ENCODE peak calls at places on chromosomes 2 and 18, in eight cellular contexts. Z, H, D, Q, B, V, W and N are unnamed samples.

GRCh38 chr2:39247512-39247911 is 3.7 kb upstream of the CDKL4 start:
- DNase-seq in Z (no peak), H (no peak), D (no peak), Q (no peak), B (no peak), V (no peak), W (no peak), N (no peak)

GRCh38 chr2:65026154-65026553 is 30.1 kb upstream of the CEP68 start:
- DNase-seq in Z (no peak), H (no peak), D (no peak), Q (no peak), B (no peak), V (no peak), W (no peak), N (no peak)

GRCh38 chr2:43798300-43798699 is 24.5 kb downstream of the DYNC2LI1 start:
- DNase-seq in Z (no peak), H (peak; percentile 10), D (no peak), Q (no peak), B (no peak), V (no peak), W (no peak), N (no peak)

GRCh38 chr2:149064365-149064841 is 25.9 kb downstream of the LYPD6B start:
- DNase-seq in Z (no peak), H (no peak), D (no peak), Q (no peak), B (no peak), V (peak; percentile 35), W (no peak), N (no peak)

GRCh38 chr2:200454839-200455801 is 54.7 kb downstream of the KCTD18 start:
- DNase-seq in Z (no peak), H (no peak), D (peak; percentile 60), Q (no peak), B (peak; percentile 28), V (no peak), W (no peak), N (no peak)

GRCh38 chr2:11904029-11904428 is 157.6 kb downstream of the LPIN1 start:
- DNase-seq in Z (no peak), H (no peak), D (no peak), Q (no peak), B (no peak), V (no peak), W (no peak), N (no peak)

GRCh38 chr18:13379062-13379800 is 160.7 kb downstream of the LDLRAD4 start:
- DNase-seq in Z (no peak), H (no peak), D (no peak), Q (no peak), B (no peak), V (no peak), W (no peak), N (no peak)

GRCh38 chr2:105388971-105389381 is 9.9 kb downstream of the FHL2 start:
- DNase-seq in Z (no peak), H (peak; percentile 87), D (no peak), Q (no peak), B (no peak), V (no peak), W (no peak), N (no peak)

GRCh38 chr2:82007051-82007664 is 1702.6 kb upstream of the LRRTM1 start:
- DNase-seq in Z (no peak), H (no peak), D (no peak), Q (no peak), B (no peak), V (no peak), W (no peak), N (no peak)

GRCh38 chr18:47265197-47265596 is 13.7 kb upstream of the SKOR2 start:
- DNase-seq in Z (no peak), H (peak; percentile 31), D (peak; percentile 25), Q (no peak), B (no peak), V (no peak), W (no peak), N (peak; percentile 22)

GRCh38 chr2:231707625-231708049 is 688 bp upstream of the PTMA start:
- DNase-seq in Z (peak; percentile 65), H (peak; percentile 71), D (no peak), Q (peak; percentile 58), B (peak; percentile 36), V (peak; percentile 70), W (no peak), N (no peak)

GRCh38 chr2:105644174-105644980 is 100.3 kb upstream of the NCK2 start:
- DNase-seq in Z (no peak), H (peak; percentile 33), D (no peak), Q (no peak), B (no peak), V (no peak), W (no peak), N (no peak)

GRCh38 chr2:157229572-157229971 is 27.9 kb upstream of the GALNT5 start:
- DNase-seq in Z (no peak), H (peak; percentile 64), D (no peak), Q (no peak), B (no peak), V (no peak), W (no peak), N (no peak)

GRCh38 chr2:166092889-166093288 is 34.9 kb downstream of the SCN1A start:
- DNase-seq in Z (no peak), H (peak; percentile 53), D (no peak), Q (no peak), B (no peak), V (no peak), W (no peak), N (no peak)

GRCh38 chr18:77676901-77677300 is 427.3 kb downstream of the GALR1 start:
- DNase-seq in Z (no peak), H (no peak), D (no peak), Q (no peak), B (no peak), V (no peak), W (no peak), N (no peak)

GRCh38 chr18:7617738-7618422 is 50.8 kb downstream of the PTPRM start:
- DNase-seq in Z (no peak), H (peak; percentile 86), D (peak; percentile 78), Q (peak; percentile 65), B (no peak), V (peak; percentile 37), W (no peak), N (peak; percentile 74)

GRCh38 chr2:70709746-70710145 is 58.3 kb downstream of the ADD2 start:
- DNase-seq in Z (no peak), H (peak; percentile 7), D (no peak), Q (no peak), B (no peak), V (no peak), W (no peak), N (no peak)

GRCh38 chr2:41912337-41912736 is 135.5 kb upstream of the PKDCC start:
- DNase-seq in Z (no peak), H (no peak), D (no peak), Q (no peak), B (no peak), V (no peak), W (no peak), N (no peak)

GRCh38 chr2:68169308-68169707 is 11.6 kb downstream of the PNO1 start:
- DNase-seq in Z (no peak), H (no peak), D (no peak), Q (no peak), B (no peak), V (no peak), W (no peak), N (no peak)
- TF ChIP-seq CTCF in Z (peak; percentile 30), H (no peak), D (peak; percentile 17), Q (no peak), B (peak; percentile 19), V (no peak), W (no peak), N (no peak)

GRCh38 chr18:5106730-5107129 is 90.3 kb downstream of the AKAIN1 start:
- DNase-seq in Z (no peak), H (no peak), D (no peak), Q (no peak), B (no peak), V (no peak), W (no peak), N (no peak)
- TF ChIP-seq CTCF in Z (no peak), H (no peak), D (peak; percentile 54), Q (no peak), B (no peak), V (peak; percentile 25), W (no peak), N (peak; percentile 43)

GRCh38 chr2:207731138-207731537 is 19.7 kb downstream of the CCNYL1 start:
- DNase-seq in Z (no peak), H (no peak), D (no peak), Q (no peak), B (no peak), V (no peak), W (no peak), N (no peak)

GRCh38 chr2:207727256-207727655 is 15.8 kb downstream of the CCNYL1 start:
- DNase-seq in Z (no peak), H (peak; percentile 16), D (no peak), Q (no peak), B (no peak), V (no peak), W (no peak), N (no peak)

GRCh38 chr2:207725815-207726578 is 14.6 kb downstream of the CCNYL1 start:
- DNase-seq in Z (no peak), H (no peak), D (no peak), Q (no peak), B (no peak), V (no peak), W (no peak), N (no peak)

GRCh38 chr2:207733597-207734240 is 22.3 kb downstream of the CCNYL1 start:
- DNase-seq in Z (no peak), H (no peak), D (no peak), Q (no peak), B (no peak), V (no peak), W (no peak), N (no peak)

DNA sequence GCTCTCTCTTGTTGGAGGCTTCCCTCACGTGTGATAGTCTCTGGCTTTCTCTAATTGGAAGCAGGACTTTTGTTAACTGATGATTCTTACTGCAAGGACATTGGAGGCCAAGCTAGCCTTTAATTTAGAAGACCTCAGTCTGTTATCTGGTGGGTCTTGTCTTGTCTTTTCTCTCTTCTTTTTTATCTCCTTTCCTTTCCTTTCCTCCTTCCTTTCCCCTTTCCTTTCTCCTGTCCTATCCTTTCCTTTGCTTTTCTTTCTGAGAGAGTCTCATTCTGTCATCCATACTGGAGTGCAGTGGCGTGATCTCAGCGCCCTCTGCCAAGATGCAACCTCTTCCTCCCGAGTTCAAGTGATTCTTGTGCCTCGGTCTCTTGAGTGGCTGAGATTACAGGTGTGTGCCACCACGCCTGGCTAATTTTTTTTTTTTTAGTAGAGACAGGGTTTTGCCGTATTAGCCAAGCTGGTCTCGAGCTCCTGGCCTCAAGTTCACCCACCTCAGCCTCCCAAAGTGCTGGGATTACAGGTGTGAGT is 18.1 kb downstream of the CCNYL1 start:
- DNase-seq in Z (no peak), H (no peak), D (no peak), Q (no peak), B (no peak), V (no peak), W (no peak), N (no peak)
- TF ChIP-seq CTCF in Z (no peak), H (no peak), D (no peak), Q (no peak), B (no peak), V (no peak), W (no peak), N (no peak)

GRCh38 chr2:101930019-101930418 is 61.7 kb upstream of the IL1R2 start:
- DNase-seq in Z (no peak), H (no peak), D (no peak), Q (no peak), B (no peak), V (no peak), W (no peak), N (no peak)

GRCh38 chr2:101931402-101931801 is 60.4 kb upstream of the IL1R2 start:
- DNase-seq in Z (no peak), H (no peak), D (no peak), Q (no peak), B (no peak), V (no peak), W (no peak), N (no peak)

GRCh38 chr2:101930847-101931246 is 60.9 kb upstream of the IL1R2 start:
- DNase-seq in Z (no peak), H (no peak), D (no peak), Q (no peak), B (no peak), V (no peak), W (no peak), N (no peak)
- TF ChIP-seq CTCF in Z (no peak), H (no peak), D (no peak), Q (no peak), B (no peak), V (no peak), W (no peak), N (no peak)